ENCODE peak calls at places on chromosomes 3 and 15, in ten cellular contexts. T, U, A, X, M, D, L, Q, R and V are unnamed samples.

GRCh38 chr3:58993547-58993946 is 56.3 kb downstream of the CFAP20DC start:
- DNase-seq in T (no peak), M (no peak), D (no peak), Q (no peak), U (no peak), A (no peak), R (no peak), X (no peak), L (no peak), V (no peak)

GRCh38 chr15:69311319-69311721 is 12.6 kb downstream of the PAQR5 start:
- DNase-seq in A (no peak), Q (no peak), X (no peak), D (no peak), M (no peak), U (no peak), T (no peak), R (no peak), L (no peak), V (no peak)

GRCh38 chr3:16841906-16842709 is 42.6 kb upstream of the PLCL2 start:
- DNase-seq in L (peak; percentile 91), T (peak; percentile 64), D (peak; percentile 35), X (no peak), R (no peak), M (peak; percentile 84), Q (peak; percentile 78), U (peak; percentile 87), A (peak; percentile 77), V (peak; percentile 49)

GRCh38 chr3:8438507-8439079 is 63.0 kb upstream of the LMCD1 start:
- DNase-seq in R (no peak), D (no peak), Q (no peak), A (no peak), X (no peak), T (no peak), M (no peak), L (no peak), U (no peak), V (no peak)

GRCh38 chr3:44960387-44961026 is 15.5 kb downstream of the ZDHHC3 start:
- DNase-seq in T (no peak), L (peak; percentile 31), X (no peak), U (no peak), R (no peak), D (no peak), A (no peak), Q (no peak), M (no peak), V (no peak)

GRCh38 chr3:100954990-100955389 is 38.2 kb downstream of the ABI3BP start:
- DNase-seq in M (no peak), R (no peak), U (no peak), Q (no peak), D (peak; percentile 32), L (no peak), A (no peak), T (no peak), X (no peak), V (no peak)

GRCh38 chr3:42662037-42662812 is 8.7 kb downstream of the ZBTB47 start:
- DNase-seq in A (no peak), Q (no peak), X (no peak), T (no peak), R (no peak), M (no peak), U (no peak), D (no peak), L (no peak), V (peak; percentile 28)

GRCh38 chr15:77546050-77546501 is 86.6 kb downstream of the LINGO1 start:
- DNase-seq in L (no peak), R (peak; percentile 69), M (no peak), D (no peak), A (no peak), Q (no peak), T (no peak), X (no peak), U (no peak), V (no peak)

GRCh38 chr3:43132883-43133743 is 27.2 kb upstream of the POMGNT2 start:
- DNase-seq in A (no peak), Q (no peak), L (no peak), T (no peak), M (no peak), R (no peak), U (no peak), X (no peak), D (no peak), V (no peak)

GRCh38 chr3:162956711-162957110 is 1460.1 kb downstream of the OTOL1 start:
- DNase-seq in D (no peak), T (no peak), A (no peak), X (no peak), M (no peak), L (no peak), R (no peak), U (no peak), Q (no peak), V (no peak)

GRCh38 chr3:44284949-44285348 is 43.3 kb downstream of the TOPAZ1 start:
- DNase-seq in M (no peak), T (no peak), L (no peak), U (no peak), D (no peak), R (no peak), A (no peak), X (no peak), Q (no peak), V (no peak)

GRCh38 chr15:81285461-81285860 is 38.5 kb downstream of the STARD5 start:
- DNase-seq in A (no peak), Q (no peak), R (no peak), U (no peak), M (no peak), X (no peak), L (no peak), T (no peak), D (no peak), V (no peak)

GRCh38 chr3:89340431-89340830 is 233.0 kb downstream of the EPHA3 start:
- DNase-seq in X (no peak), D (no peak), M (no peak), U (no peak), R (no peak), Q (no peak), T (no peak), L (no peak), A (no peak), V (no peak)

GRCh38 chr3:184200825-184201224 is 14.8 kb downstream of the ABCF3 start:
- DNase-seq in D (no peak), X (no peak), U (no peak), R (no peak), T (no peak), A (no peak), Q (no peak), M (no peak), L (no peak), V (no peak)

GRCh38 chr15:65204236-65204930 is 6.9 kb downstream of the CILP start:
- DNase-seq in M (no peak), U (no peak), Q (no peak), T (no peak), D (no peak), L (no peak), X (no peak), R (no peak), A (no peak), V (no peak)

GRCh38 chr15:66625974-66626373 is 60.2 kb upstream of the LCTL start:
- DNase-seq in D (no peak), R (no peak), T (no peak), M (no peak), A (no peak), L (no peak), U (no peak), X (no peak), Q (no peak), V (no peak)

GRCh38 chr3:124962403-124962940 is 27.9 kb upstream of the MUC13 start:
- DNase-seq in X (no peak), M (no peak), T (no peak), Q (no peak), L (no peak), A (no peak), R (no peak), D (no peak), U (no peak), V (no peak)

GRCh38 chr15:29151111-29151857 is 118.3 kb downstream of the NSMCE3 start:
- DNase-seq in Q (no peak), M (no peak), D (no peak), U (no peak), A (no peak), X (no peak), L (no peak), R (no peak), T (no peak), V (no peak)

GRCh38 chr15:76517910-76518309 is 181.3 kb downstream of the ISL2 start:
- DNase-seq in L (no peak), R (no peak), U (no peak), T (no peak), Q (no peak), A (no peak), D (no peak), M (no peak), X (no peak), V (no peak)

GRCh38 chr3:33075996-33076395 is 20.9 kb downstream of the GLB1 start:
- DNase-seq in M (no peak), L (no peak), U (no peak), R (no peak), T (no peak), A (no peak), X (no peak), Q (no peak), D (no peak), V (no peak)

GRCh38 chr3:136251511-136251910 is 1.4 kb downstream of the PCCB start:
- DNase-seq in M (no peak), X (no peak), L (no peak), Q (no peak), U (no peak), A (no peak), D (no peak), R (no peak), T (no peak), V (peak; percentile 24)

GRCh38 chr15:92882697-92883642 is 17.2 kb upstream of the CHD2 start:
- DNase-seq in T (no peak), A (peak; percentile 57), M (peak; percentile 71), X (no peak), D (no peak), U (no peak), L (peak; percentile 45), R (no peak), Q (no peak), V (peak; percentile 40)

GRCh38 chr3:33942483-33943150 is 144.2 kb downstream of the PDCD6IP start:
- DNase-seq in A (no peak), T (no peak), R (no peak), M (no peak), X (no peak), L (no peak), U (no peak), D (peak; percentile 1), Q (no peak), V (no peak)

GRCh38 chr15:76996526-76997401 is 1.8 kb downstream of the PSTPIP1 start:
- DNase-seq in L (peak; percentile 82), M (peak; percentile 77), Q (peak; percentile 48), X (no peak), R (no peak), A (peak; percentile 64), T (peak; percentile 39), D (no peak), U (peak; percentile 53), V (no peak)

GRCh38 chr3:150264560-150264959 is 143.5 kb upstream of the TSC22D2 start:
- DNase-seq in Q (no peak), M (no peak), A (no peak), L (no peak), T (no peak), X (no peak), R (no peak), D (no peak), U (no peak), V (no peak)

GRCh38 chr15:68991723-68992122 is 22.8 kb upstream of the NOX5 start:
- DNase-seq in X (peak; percentile 14), D (no peak), A (no peak), Q (no peak), R (no peak), M (no peak), T (no peak), L (no peak), U (no peak), V (no peak)

GRCh38 chr15:77749998-77750540 is 117.4 kb upstream of the LINGO1 start:
- DNase-seq in T (no peak), U (no peak), Q (no peak), D (no peak), X (no peak), L (no peak), A (no peak), R (no peak), M (no peak), V (no peak)

GRCh38 chr3:101720851-101721649 is 3.4 kb upstream of the CEP97 start:
- DNase-seq in R (peak; percentile 50), M (no peak), D (no peak), L (peak; percentile 52), X (no peak), U (no peak), T (no peak), Q (peak; percentile 4), A (no peak), V (no peak)